ENCODE peak calls at places on chromosomes 1 and 21, in six cellular contexts. One of them, this sample, is unnamed.

GRCh38 chr1:54575161-54575560 is 27.1 kb downstream of the ACOT11 start:
- DNase-seq in GM04504: no peak
- DNase-seq in pancreas: no peak
- DNase-seq in naive thymus-derived CD4-positive, alpha-beta T cell: no peak
- DNase-seq in stimulated activated CD4-positive, alpha-beta T cell treated with anti-CD3 and anti-CD28 coated beads, Interleukin-1b, Interleukin-23, amount 100 ng/mL, for 48 hours: no peak
- DNase-seq in kidney glomerular epithelial cell: no peak
- DNase-seq in this sample: no peak

GRCh38 chr21:41908829-41909228 is 29.7 kb upstream of the PRDM15 start:
- DNase-seq in GM04504: no peak
- DNase-seq in pancreas: no peak
- DNase-seq in naive thymus-derived CD4-positive, alpha-beta T cell: no peak
- DNase-seq in stimulated activated CD4-positive, alpha-beta T cell treated with anti-CD3 and anti-CD28 coated beads, Interleukin-1b, Interleukin-23, amount 100 ng/mL, for 48 hours: no peak
- DNase-seq in kidney glomerular epithelial cell: no peak
- DNase-seq in this sample: no peak

GRCh38 chr21:41186763-41187536 is 19.0 kb downstream of the BACE2 start:
- DNase-seq in GM04504: no peak
- DNase-seq in pancreas: no peak
- DNase-seq in naive thymus-derived CD4-positive, alpha-beta T cell: no peak
- DNase-seq in stimulated activated CD4-positive, alpha-beta T cell treated with anti-CD3 and anti-CD28 coated beads, Interleukin-1b, Interleukin-23, amount 100 ng/mL, for 48 hours: no peak
- DNase-seq in kidney glomerular epithelial cell: no peak
- DNase-seq in this sample: no peak

GRCh38 chr1:119964673-119965363 is 68.5 kb upstream of the ADAM30 start:
- DNase-seq in GM04504: no peak
- DNase-seq in pancreas: no peak
- DNase-seq in naive thymus-derived CD4-positive, alpha-beta T cell: no peak
- DNase-seq in stimulated activated CD4-positive, alpha-beta T cell treated with anti-CD3 and anti-CD28 coated beads, Interleukin-1b, Interleukin-23, amount 100 ng/mL, for 48 hours: no peak
- DNase-seq in kidney glomerular epithelial cell: no peak
- DNase-seq in this sample: no peak

GRCh38 chr1:151251656-151252470 is 2.7 kb upstream of the PSMD4 start:
- DNase-seq in GM04504: peak
- DNase-seq in pancreas: no peak
- DNase-seq in naive thymus-derived CD4-positive, alpha-beta T cell: peak
- DNase-seq in stimulated activated CD4-positive, alpha-beta T cell treated with anti-CD3 and anti-CD28 coated beads, Interleukin-1b, Interleukin-23, amount 100 ng/mL, for 48 hours: peak
- DNase-seq in kidney glomerular epithelial cell: peak
- DNase-seq in this sample: peak

GRCh38 chr1:13593511-13594131 is 10.0 kb downstream of the PDPN start:
- DNase-seq in GM04504: peak
- DNase-seq in pancreas: no peak
- DNase-seq in naive thymus-derived CD4-positive, alpha-beta T cell: no peak
- DNase-seq in stimulated activated CD4-positive, alpha-beta T cell treated with anti-CD3 and anti-CD28 coated beads, Interleukin-1b, Interleukin-23, amount 100 ng/mL, for 48 hours: no peak
- DNase-seq in kidney glomerular epithelial cell: peak
- DNase-seq in this sample: peak

GRCh38 chr1:103582493-103582892 is 11.1 kb downstream of the AMY2B start:
- DNase-seq in GM04504: no peak
- DNase-seq in pancreas: no peak
- DNase-seq in naive thymus-derived CD4-positive, alpha-beta T cell: no peak
- DNase-seq in stimulated activated CD4-positive, alpha-beta T cell treated with anti-CD3 and anti-CD28 coated beads, Interleukin-1b, Interleukin-23, amount 100 ng/mL, for 48 hours: no peak
- DNase-seq in kidney glomerular epithelial cell: no peak
- DNase-seq in this sample: no peak

GRCh38 chr1:57367945-57368344 is 55.9 kb downstream of the DAB1 start:
- DNase-seq in GM04504: no peak
- DNase-seq in pancreas: peak
- DNase-seq in naive thymus-derived CD4-positive, alpha-beta T cell: no peak
- DNase-seq in stimulated activated CD4-positive, alpha-beta T cell treated with anti-CD3 and anti-CD28 coated beads, Interleukin-1b, Interleukin-23, amount 100 ng/mL, for 48 hours: no peak
- DNase-seq in kidney glomerular epithelial cell: no peak
- DNase-seq in this sample: no peak

GRCh38 chr1:225424562-225425210 is 3.2 kb downstream of the LBR start:
- DNase-seq in GM04504: no peak
- DNase-seq in pancreas: no peak
- DNase-seq in naive thymus-derived CD4-positive, alpha-beta T cell: no peak
- DNase-seq in stimulated activated CD4-positive, alpha-beta T cell treated with anti-CD3 and anti-CD28 coated beads, Interleukin-1b, Interleukin-23, amount 100 ng/mL, for 48 hours: no peak
- DNase-seq in kidney glomerular epithelial cell: peak
- DNase-seq in this sample: peak

GRCh38 chr1:201371841-201372240 is 5.6 kb downstream of the TNNT2 start:
- DNase-seq in GM04504: no peak
- DNase-seq in pancreas: no peak
- DNase-seq in naive thymus-derived CD4-positive, alpha-beta T cell: no peak
- DNase-seq in stimulated activated CD4-positive, alpha-beta T cell treated with anti-CD3 and anti-CD28 coated beads, Interleukin-1b, Interleukin-23, amount 100 ng/mL, for 48 hours: no peak
- DNase-seq in kidney glomerular epithelial cell: no peak
- DNase-seq in this sample: no peak

GRCh38 chr1:8293641-8294169 is 24.2 kb upstream of the SLC45A1 start:
- DNase-seq in GM04504: no peak
- DNase-seq in pancreas: no peak
- DNase-seq in naive thymus-derived CD4-positive, alpha-beta T cell: no peak
- DNase-seq in stimulated activated CD4-positive, alpha-beta T cell treated with anti-CD3 and anti-CD28 coated beads, Interleukin-1b, Interleukin-23, amount 100 ng/mL, for 48 hours: no peak
- DNase-seq in kidney glomerular epithelial cell: no peak
- DNase-seq in this sample: no peak

GRCh38 chr1:147843486-147843885 is 59.1 kb upstream of the GJA8 start:
- DNase-seq in GM04504: no peak
- DNase-seq in pancreas: no peak
- DNase-seq in naive thymus-derived CD4-positive, alpha-beta T cell: no peak
- DNase-seq in stimulated activated CD4-positive, alpha-beta T cell treated with anti-CD3 and anti-CD28 coated beads, Interleukin-1b, Interleukin-23, amount 100 ng/mL, for 48 hours: no peak
- DNase-seq in kidney glomerular epithelial cell: no peak
- DNase-seq in this sample: no peak

GRCh38 chr1:231091853-231092301 is 51.8 kb upstream of the FAM89A start:
- DNase-seq in GM04504: no peak
- DNase-seq in pancreas: no peak
- DNase-seq in naive thymus-derived CD4-positive, alpha-beta T cell: peak
- DNase-seq in stimulated activated CD4-positive, alpha-beta T cell treated with anti-CD3 and anti-CD28 coated beads, Interleukin-1b, Interleukin-23, amount 100 ng/mL, for 48 hours: peak
- DNase-seq in kidney glomerular epithelial cell: no peak
- DNase-seq in this sample: no peak

GRCh38 chr1:226738421-226738994 is 574 bp downstream of the ITPKB start:
- DNase-seq in GM04504: no peak
- DNase-seq in pancreas: peak
- DNase-seq in naive thymus-derived CD4-positive, alpha-beta T cell: peak
- DNase-seq in stimulated activated CD4-positive, alpha-beta T cell treated with anti-CD3 and anti-CD28 coated beads, Interleukin-1b, Interleukin-23, amount 100 ng/mL, for 48 hours: peak
- DNase-seq in kidney glomerular epithelial cell: no peak
- DNase-seq in this sample: no peak

GRCh38 chr1:194809665-194810064 is 1623.3 kb upstream of the B3GALT2 start:
- DNase-seq in GM04504: no peak
- DNase-seq in pancreas: no peak
- DNase-seq in naive thymus-derived CD4-positive, alpha-beta T cell: no peak
- DNase-seq in stimulated activated CD4-positive, alpha-beta T cell treated with anti-CD3 and anti-CD28 coated beads, Interleukin-1b, Interleukin-23, amount 100 ng/mL, for 48 hours: no peak
- DNase-seq in kidney glomerular epithelial cell: no peak
- DNase-seq in this sample: no peak

GRCh38 chr1:93976291-93976690 is 67.1 kb upstream of the GCLM start:
- DNase-seq in GM04504: no peak
- DNase-seq in pancreas: no peak
- DNase-seq in naive thymus-derived CD4-positive, alpha-beta T cell: no peak
- DNase-seq in stimulated activated CD4-positive, alpha-beta T cell treated with anti-CD3 and anti-CD28 coated beads, Interleukin-1b, Interleukin-23, amount 100 ng/mL, for 48 hours: no peak
- DNase-seq in kidney glomerular epithelial cell: no peak
- DNase-seq in this sample: no peak